ENCODE peak calls at places on chromosomes 11 and 22, in seven cellular contexts. B is stomach, L is endodermal cell, M is thyroid gland, D is hepatocyte, P is OCI-LY7, Q is cardiac fibroblast. T is an unnamed sample.

GRCh38 chr11:114496915-114497314 is 57.6 kb downstream of the REXO2 start:
- DNase-seq in B (no peak), L (no peak), M (no peak), D (no peak), P (no peak), Q (no peak), T (no peak)

GRCh38 chr11:75268626-75269366 is 28.2 kb downstream of the TPBGL start:
- DNase-seq in B (no peak), L (peak), M (no peak), D (no peak), P (no peak), Q (no peak), T (no peak)

GRCh38 chr11:62726156-62727006 is 876 bp downstream of the HNRNPUL2 start:
- DNase-seq in B (no peak), L (peak), M (peak), D (no peak), P (peak), Q (no peak), T (no peak)

GRCh38 chr11:33919645-33920044 is 27.8 kb upstream of the LMO2 start:
- DNase-seq in B (no peak), L (no peak), M (no peak), D (no peak), P (no peak), Q (no peak), T (no peak)

GRCh38 chr22:50361688-50362087 is 18.6 kb downstream of the PPP6R2 start:
- DNase-seq in B (no peak), L (no peak), M (no peak), D (no peak), P (no peak), Q (no peak), T (no peak)

GRCh38 chr11:102990145-102990544 is 34.6 kb upstream of the MMP13 start:
- DNase-seq in B (no peak), L (no peak), M (no peak), D (no peak), P (no peak), Q (peak), T (no peak)

GRCh38 chr11:131235328-131236298 is 134.8 kb upstream of the NTM start:
- DNase-seq in B (no peak), L (peak), M (no peak), D (no peak), P (no peak), Q (no peak), T (no peak)

GRCh38 chr11:35812850-35813249 is 131.0 kb upstream of the LDLRAD3 start:
- DNase-seq in B (no peak), L (no peak), M (no peak), D (no peak), P (no peak), Q (no peak), T (no peak)

GRCh38 chr11:82862379-82862778 is 37.9 kb downstream of the PRCP start:
- DNase-seq in B (no peak), L (no peak), M (no peak), D (no peak), P (no peak), Q (no peak), T (no peak)

GRCh38 chr11:38176812-38177322 is 1578.8 kb upstream of the RAG2 start:
- DNase-seq in B (no peak), L (no peak), M (no peak), D (no peak), P (no peak), Q (no peak), T (no peak)

GRCh38 chr11:121950160-121950559 is 165.9 kb downstream of the BLID start:
- DNase-seq in B (no peak), L (no peak), M (no peak), D (no peak), P (no peak), Q (no peak), T (no peak)

GRCh38 chr11:46896719-46897406 is 21.5 kb downstream of the LRP4 start:
- DNase-seq in B (no peak), L (no peak), M (no peak), D (peak), P (peak), Q (peak), T (no peak)

GRCh38 chr11:29018631-29019030 is 910.4 kb downstream of the METTL15 start:
- DNase-seq in B (no peak), L (no peak), M (no peak), D (no peak), P (no peak), Q (peak), T (peak)

GRCh38 chr22:35649026-35649553 is 844 bp downstream of the APOL6 start:
- DNase-seq in B (no peak), L (no peak), M (no peak), D (no peak), P (peak), Q (no peak), T (no peak)

GRCh38 chr11:20672575-20672974 is 3.2 kb downstream of the NELL1 start:
- DNase-seq in B (no peak), L (no peak), M (no peak), D (no peak), P (peak), Q (peak), T (no peak)

GRCh38 chr22:44623771-44624510 is 78.1 kb upstream of the PRR5 start:
- DNase-seq in B (no peak), L (peak), M (no peak), D (peak), P (peak), Q (peak), T (no peak)

GRCh38 chr11:47377571-47378010 is 756 bp downstream of the SPI1 start:
- DNase-seq in B (no peak), L (no peak), M (no peak), D (peak), P (no peak), Q (no peak), T (no peak)

GRCh38 chr11:102573851-102574250 is 43.3 kb upstream of the MMP7 start:
- DNase-seq in B (no peak), L (no peak), M (no peak), D (no peak), P (no peak), Q (peak), T (no peak)

GRCh38 chr11:129307162-129307561 is 68.5 kb upstream of the BARX2 start:
- DNase-seq in B (no peak), L (no peak), M (no peak), D (no peak), P (no peak), Q (no peak), T (no peak)

GRCh38 chr11:116224154-116224888 is 548.5 kb downstream of the BUD13 start:
- DNase-seq in B (peak), L (peak), M (peak), D (peak), P (peak), Q (peak), T (no peak)

GRCh38 chr22:36191106-36191836 is 10.3 kb downstream of the APOL4 start:
- DNase-seq in B (no peak), L (peak), M (no peak), D (no peak), P (no peak), Q (peak), T (peak)

GRCh38 chr11:79414644-79415317 is 26.0 kb downstream of the TENM4 start:
- DNase-seq in B (no peak), L (no peak), M (peak), D (no peak), P (no peak), Q (peak), T (no peak)

GRCh38 chr11:82046778-82047177 is 686.9 kb downstream of the FAM181B start:
- DNase-seq in B (no peak), L (no peak), M (no peak), D (peak), P (no peak), Q (peak), T (peak)

GRCh38 chr11:28619870-28620540 is 511.8 kb downstream of the METTL15 start:
- DNase-seq in B (no peak), L (no peak), M (no peak), D (no peak), P (no peak), Q (peak), T (no peak)

GRCh38 chr11:23727821-23728220 is 769.0 kb upstream of the LUZP2 start:
- DNase-seq in B (no peak), L (no peak), M (no peak), D (peak), P (no peak), Q (peak), T (no peak)

GRCh38 chr11:57095417-57095816 is 86.3 kb upstream of the LRRC55 start:
- DNase-seq in B (no peak), L (no peak), M (no peak), D (no peak), P (no peak), Q (no peak), T (no peak)

GRCh38 chr11:62607729-62608128 is 4.8 kb downstream of the EML3 start:
- DNase-seq in B (no peak), L (no peak), M (no peak), D (no peak), P (peak), Q (no peak), T (no peak)

GRCh38 chr11:14288189-14288935 is 70.6 kb downstream of the RRAS2 start:
- DNase-seq in B (no peak), L (no peak), M (no peak), D (no peak), P (no peak), Q (peak), T (peak)

GRCh38 chr22:49153921-49154320 is 673.8 kb downstream of the BRD1 start:
- DNase-seq in B (no peak), L (no peak), M (no peak), D (no peak), P (no peak), Q (no peak), T (no peak)

GRCh38 chr22:33658775-33659174 is 261.5 kb downstream of the LARGE1 start:
- DNase-seq in B (no peak), L (no peak), M (peak), D (peak), P (no peak), Q (peak), T (peak)

GRCh38 chr11:122098223-122098980 is 17.6 kb downstream of the BLID start:
- DNase-seq in B (no peak), L (no peak), M (no peak), D (no peak), P (no peak), Q (no peak), T (no peak)

GRCh38 chr22:31626427-31627150 is 35.4 kb downstream of the PISD start:
- DNase-seq in B (peak), L (peak), M (peak), D (peak), P (peak), Q (no peak), T (no peak)

GRCh38 chr11:15107730-15108515 is 6.8 kb upstream of the INSC start:
- DNase-seq in B (no peak), L (no peak), M (no peak), D (no peak), P (peak), Q (peak), T (no peak)

GRCh38 chr22:46578824-46579561 is 41.2 kb upstream of the GRAMD4 start:
- DNase-seq in B (peak), L (peak), M (peak), D (peak), P (no peak), Q (no peak), T (no peak)

GRCh38 chr11:73333173-73333572 is 25.1 kb downstream of the ARHGEF17 start:
- DNase-seq in B (no peak), L (no peak), M (no peak), D (no peak), P (no peak), Q (no peak), T (no peak)

GRCh38 chr22:36583546-36583945 is 54.6 kb upstream of the EIF3D start:
- DNase-seq in B (no peak), L (peak), M (no peak), D (no peak), P (no peak), Q (no peak), T (no peak)

GRCh38 chr11:12643029-12643428 is 31.2 kb upstream of the TEAD1 start:
- DNase-seq in B (no peak), L (no peak), M (no peak), D (no peak), P (no peak), Q (no peak), T (no peak)

GRCh38 chr22:19770349-19771220 is 10.0 kb downstream of the TBX1 start:
- DNase-seq in B (no peak), L (no peak), M (no peak), D (no peak), P (no peak), Q (no peak), T (no peak)

GRCh38 chr22:19767427-19768380 is 7.1 kb downstream of the TBX1 start:
- DNase-seq in B (no peak), L (peak), M (peak), D (no peak), P (no peak), Q (no peak), T (no peak)

GRCh38 chr22:19766506-19767426 is 6.2 kb downstream of the TBX1 start:
- DNase-seq in B (peak), L (peak), M (peak), D (peak), P (peak), Q (peak), T (no peak)

GRCh38 chr22:19772422-19772672 is 11.8 kb downstream of the TBX1 start:
- DNase-seq in B (no peak), L (no peak), M (no peak), D (no peak), P (no peak), Q (no peak), T (no peak)

DNA sequence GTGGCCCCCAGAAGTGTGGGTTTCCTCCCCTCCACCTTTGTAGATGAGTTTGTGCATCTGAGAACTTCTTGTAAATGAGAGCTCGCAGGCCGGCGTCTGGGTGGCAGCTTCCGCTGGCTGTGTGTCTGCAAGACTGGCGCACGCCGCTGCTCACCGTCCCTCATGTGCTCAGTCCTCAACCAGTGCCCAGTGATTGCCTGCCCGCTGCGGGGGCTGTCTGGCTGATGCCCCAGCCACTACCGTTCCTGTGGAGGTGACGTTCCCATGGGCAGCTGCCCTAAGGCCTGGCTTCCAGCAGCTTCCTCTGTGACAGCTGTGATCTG is 8.8 kb downstream of the TBX1 start:
- DNase-seq in B (no peak), L (no peak), M (no peak), D (no peak), P (no peak), Q (no peak), T (no peak)
- TF ChIP-seq CTCF in B (no peak), L (no peak), M (no peak), D (no peak), P (no peak), Q (no peak), T (no peak)

DNA sequence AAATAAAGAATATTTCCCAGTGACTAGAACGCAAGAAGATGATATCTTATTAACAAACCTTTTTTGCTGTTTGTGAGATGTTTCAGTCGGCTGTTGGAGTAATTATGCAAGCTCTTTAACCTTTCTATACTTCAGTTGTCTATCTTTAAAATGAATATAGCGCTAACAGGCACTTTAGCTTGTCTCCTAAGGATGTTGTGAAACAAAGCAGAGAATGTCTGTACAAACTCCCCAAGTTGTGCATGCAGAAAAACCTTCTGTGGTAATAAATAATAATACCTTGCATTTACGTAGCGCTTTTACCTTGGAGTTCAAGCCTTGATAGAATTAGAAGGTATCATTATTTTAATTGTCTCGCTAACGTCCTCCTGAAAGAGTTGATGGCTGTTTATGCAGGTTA is 1.9 kb upstream of the KDM2A start:
- DNase-seq in B (no peak), L (no peak), M (no peak), D (no peak), P (no peak), Q (no peak), T (no peak)
- H3K4me3 ChIP-seq in B (peak), L (peak), M (no peak), D (no peak), P (no peak), Q (no peak), T (no peak)

GRCh38 chr22:43514476-43515157 is 102.8 kb downstream of the MPPED1 start:
- DNase-seq in B (no peak), L (no peak), M (no peak), D (no peak), P (no peak), Q (no peak), T (no peak)
- TF ChIP-seq CTCF in B (no peak), L (no peak), M (no peak), D (no peak), P (no peak), Q (no peak), T (no peak)

GRCh38 chr11:65577756-65578109 is 1.9 kb downstream of the EHBP1L1 start:
- DNase-seq in B (no peak), L (no peak), M (no peak), D (no peak), P (no peak), Q (no peak), T (no peak)
- H3K4me3 ChIP-seq in B (peak), L (no peak), M (no peak), D (no peak), P (peak), Q (peak), T (peak)

GRCh38 chr11:67392182-67392715 is 463 bp downstream of the RAD9A start:
- DNase-seq in B (no peak), L (no peak), M (no peak), D (peak), P (no peak), Q (no peak), T (no peak)
- TF ChIP-seq CTCF in B (no peak), L (no peak), M (no peak), D (no peak), P (no peak), Q (no peak), T (no peak)

GRCh38 chr22:25452116-25452700 is 112.3 kb upstream of the GRK3 start:
- DNase-seq in B (no peak), L (no peak), M (no peak), D (no peak), P (no peak), Q (peak), T (no peak)

GRCh38 chr22:25449781-25450317 is 114.6 kb upstream of the GRK3 start:
- DNase-seq in B (no peak), L (no peak), M (no peak), D (no peak), P (no peak), Q (peak), T (no peak)

GRCh38 chr22:25453058-25453457 is 111.4 kb upstream of the GRK3 start:
- DNase-seq in B (no peak), L (no peak), M (no peak), D (no peak), P (no peak), Q (no peak), T (no peak)

GRCh38 chr22:25453557-25453956 is 110.9 kb upstream of the GRK3 start:
- DNase-seq in B (no peak), L (no peak), M (no peak), D (no peak), P (no peak), Q (no peak), T (no peak)

DNA sequence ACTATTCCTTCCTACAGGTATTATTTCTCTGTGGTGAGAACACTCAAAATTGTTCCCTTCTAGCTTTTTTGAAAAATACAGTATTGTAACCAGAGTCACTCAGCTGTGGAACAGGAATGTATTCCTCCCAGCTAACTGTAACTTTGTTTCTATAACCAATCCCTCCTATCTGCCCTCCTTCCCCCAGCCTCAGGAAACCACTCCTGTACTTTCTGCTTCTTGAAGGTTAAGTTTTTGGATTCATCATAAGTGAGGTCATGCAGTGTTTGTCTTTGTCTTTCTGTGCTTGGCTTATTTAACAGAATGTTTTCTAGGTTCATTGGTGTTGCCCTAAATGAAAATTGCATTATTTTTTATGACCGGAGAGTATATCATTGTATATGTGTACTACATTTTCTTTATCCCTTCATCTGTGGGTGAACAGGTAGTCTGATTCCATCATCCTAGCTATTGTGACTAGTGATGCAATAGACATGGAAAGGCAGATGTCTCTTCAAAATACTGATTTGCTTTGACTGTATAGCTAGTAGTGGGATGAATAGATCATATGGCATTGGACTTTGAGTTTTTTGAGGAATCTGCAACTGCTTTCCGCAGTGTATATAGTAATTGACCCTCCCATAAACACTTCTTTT is 112.9 kb upstream of the GRK3 start:
- DNase-seq in B (no peak), L (no peak), M (no peak), D (no peak), P (no peak), Q (peak), T (no peak)
- H3K4me3 ChIP-seq in B (no peak), L (no peak), M (no peak), D (no peak), P (no peak), Q (no peak), T (no peak)

GRCh38 chr11:10298342-10298741 is 4.3 kb upstream of the SBF2 start:
- DNase-seq in B (no peak), L (no peak), M (peak), D (no peak), P (no peak), Q (peak), T (no peak)
- TF ChIP-seq CTCF in B (no peak), L (peak), M (peak), D (no peak), P (peak), Q (peak), T (peak)

GRCh38 chr22:43411040-43411919 is 534 bp upstream of the MPPED1 start:
- DNase-seq in B (no peak), L (no peak), M (no peak), D (no peak), P (no peak), Q (no peak), T (no peak)
- H3K4me3 ChIP-seq in B (peak), L (no peak), M (no peak), D (no peak), P (no peak), Q (no peak), T (no peak)

DNA sequence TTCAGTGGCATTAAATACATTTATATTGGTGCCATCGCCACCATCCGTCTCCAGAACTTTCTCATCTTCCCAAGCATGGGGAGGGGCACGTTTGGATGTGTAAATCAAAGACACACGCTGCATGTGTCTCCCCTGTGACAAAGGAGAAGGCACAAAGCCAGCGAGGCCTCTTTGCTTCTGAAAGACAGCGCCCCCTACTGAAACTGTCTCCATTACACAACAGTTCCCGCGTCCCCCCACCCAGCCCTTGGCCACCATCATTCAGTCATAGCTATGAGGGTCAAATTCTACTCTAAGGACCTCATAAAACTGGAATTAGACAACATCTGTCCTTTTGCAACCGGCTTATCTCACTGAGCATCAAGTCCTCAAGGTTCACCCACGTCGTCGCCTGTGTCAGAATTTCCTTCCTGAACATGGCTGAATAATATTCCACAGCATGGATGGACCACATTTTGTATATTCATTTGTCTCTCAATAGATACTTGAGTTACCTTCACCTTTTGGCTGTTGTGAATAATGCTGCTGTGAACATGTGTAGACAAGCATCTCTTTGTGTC is 64.8 kb downstream of the IGF2 start:
- DNase-seq in B (peak), L (peak), M (no peak), D (no peak), P (peak), Q (no peak), T (no peak)
- TF ChIP-seq CTCF in B (no peak), L (peak), M (no peak), D (peak), P (peak), Q (peak), T (no peak)

GRCh38 chr11:124879229-124879998 is 14.2 kb downstream of the ROBO3 start:
- DNase-seq in B (no peak), L (no peak), M (no peak), D (no peak), P (no peak), Q (no peak), T (no peak)
- H3K4me3 ChIP-seq in B (no peak), L (no peak), M (no peak), D (no peak), P (no peak), Q (no peak), T (no peak)

T was measured in AG09309.